ENCODE peak calls at places on chromosome 21, in four cellular contexts. O is mesendoderm, E is IMR-90, P is H1. Q is an unnamed sample.

GRCh38 chr21:14056771-14057191 is 154.0 kb downstream of the LIPI start:
- DNase-seq in O (no peak), E (no peak), P (no peak), Q (peak; percentile 23)

GRCh38 chr21:21714396-21714795 is 716.2 kb downstream of the NCAM2 start:
- DNase-seq in O (peak; percentile 7), E (peak; percentile 82), P (no peak), Q (no peak)

GRCh38 chr21:41396452-41397107 is 29.5 kb upstream of the MX1 start:
- DNase-seq in O (peak; percentile 59), E (no peak), P (no peak), Q (peak; percentile 36)

GRCh38 chr21:18030248-18030647 is 211.1 kb upstream of the C21orf91 start:
- DNase-seq in O (no peak), E (no peak), P (no peak), Q (no peak)

GRCh38 chr21:25845729-25846256 is 111.0 kb downstream of the GABPA start:
- DNase-seq in O (no peak), E (peak; percentile 14), P (no peak), Q (no peak)

GRCh38 chr21:14952916-14953315 is 111.9 kb downstream of the NRIP1 start:
- DNase-seq in O (peak; percentile 4), E (no peak), P (no peak), Q (no peak)

GRCh38 chr21:25980710-25981109 is 189.9 kb downstream of the APP start:
- DNase-seq in O (no peak), E (no peak), P (no peak), Q (no peak)

GRCh38 chr21:26732442-26733221 is 112.6 kb downstream of the ADAMTS1 start:
- DNase-seq in O (peak; percentile 89), E (peak; percentile 57), P (peak; percentile 80), Q (peak; percentile 73)

GRCh38 chr21:36125513-36126121 is 9.3 kb upstream of the CBR3 start:
- DNase-seq in O (peak; percentile 46), E (peak; percentile 70), P (peak; percentile 71), Q (no peak)

GRCh38 chr21:25025596-25025995 is 581.7 kb downstream of the MRPL39 start:
- DNase-seq in O (no peak), E (no peak), P (no peak), Q (no peak)

GRCh38 chr21:41232055-41232454 is 64.1 kb downstream of the BACE2 start:
- DNase-seq in O (no peak), E (no peak), P (no peak), Q (no peak)

GRCh38 chr21:18970416-18970815 is 566.8 kb upstream of the TMPRSS15 start:
- DNase-seq in O (peak; percentile 60), E (no peak), P (no peak), Q (no peak)

GRCh38 chr21:25639922-25640670 is 1.0 kb downstream of the JAM2 start:
- DNase-seq in O (peak; percentile 41), E (no peak), P (peak; percentile 65), Q (peak; percentile 58)

GRCh38 chr21:15063821-15064575 is 802 bp downstream of the NRIP1 start:
- DNase-seq in O (peak; percentile 67), E (no peak), P (peak; percentile 72), Q (peak; percentile 46)

GRCh38 chr21:39972976-39973375 is 105.7 kb downstream of the PCP4 start:
- DNase-seq in O (no peak), E (no peak), P (no peak), Q (no peak)

GRCh38 chr21:42073140-42074099 is 2.3 kb downstream of the UMODL1 start:
- DNase-seq in O (no peak), E (no peak), P (no peak), Q (no peak)

GRCh38 chr21:22342855-22343254 is 1344.6 kb downstream of the NCAM2 start:
- DNase-seq in O (no peak), E (no peak), P (no peak), Q (no peak)

GRCh38 chr21:41778974-41779600 is 12.2 kb upstream of the RIPK4 start:
- DNase-seq in O (peak; percentile 72), E (no peak), P (no peak), Q (peak; percentile 75)

GRCh38 chr21:20030390-20030789 is 967.8 kb upstream of the NCAM2 start:
- DNase-seq in O (no peak), E (no peak), P (no peak), Q (no peak)

GRCh38 chr21:32726742-32727477 is 903 bp downstream of the SYNJ1 start:
- DNase-seq in O (peak; percentile 38), E (peak; percentile 18), P (no peak), Q (no peak)

GRCh38 chr21:33424214-33424613 is 21.0 kb downstream of the IFNGR2 start:
- DNase-seq in O (no peak), E (no peak), P (no peak), Q (no peak)

GRCh38 chr21:45308211-45309068 is 20.7 kb upstream of the POFUT2 start:
- DNase-seq in O (no peak), E (peak; percentile 88), P (no peak), Q (no peak)
- H3K23ac ChIP-seq in O (no peak overlapping the region), E (peak overlapping the region; percentile 63), P (no peak overlapping the region), Q (no peak overlapping the region)

GRCh38 chr21:34913786-34914185 is 135.3 kb downstream of the RUNX1 start:
- DNase-seq in O (no peak), E (peak; percentile 31), P (no peak), Q (no peak)
- H2BK120ac ChIP-seq in O (no peak overlapping the region), E (peak overlapping the region; percentile 100), P (no peak overlapping the region), Q (no peak overlapping the region)

GRCh38 chr21:37341254-37341960 is 25.2 kb upstream of the DYRK1A start:
- DNase-seq in O (no peak), E (peak; percentile 10), P (no peak), Q (no peak)
- H4K5ac ChIP-seq in O (no peak overlapping the region), E (no peak overlapping the region), P (no peak overlapping the region), Q (no peak overlapping the region)

GRCh38 chr21:44907225-44907965 is 13.3 kb downstream of the ITGB2 start:
- DNase-seq in O (peak; percentile 56), E (no peak), P (no peak), Q (no peak)
- H3K23ac ChIP-seq in O (no peak overlapping the region), E (no peak overlapping the region), P (no peak overlapping the region), Q (no peak overlapping the region)

GRCh38 chr21:38948377-38948776 is 142.6 kb downstream of the ETS2 start:
- DNase-seq in O (no peak), E (peak; percentile 52), P (no peak), Q (no peak)
- H2BK120ac ChIP-seq in O (no peak overlapping the region), E (no peak overlapping the region), P (no peak overlapping the region), Q (no peak overlapping the region)

GRCh38 chr21:16891821-16892220 is 621.0 kb upstream of the CXADR start:
- DNase-seq in O (peak; percentile 76), E (peak; percentile 60), P (no peak), Q (no peak)
- H4K5ac ChIP-seq in O (no peak overlapping the region), E (no peak overlapping the region), P (no peak overlapping the region), Q (no peak overlapping the region)

GRCh38 chr21:43343992-43344886 is 82.7 kb downstream of the SIK1 start:
- DNase-seq in O (no peak), E (no peak), P (no peak), Q (no peak)
- H3K23ac ChIP-seq in O (no peak overlapping the region), E (no peak overlapping the region), P (no peak overlapping the region), Q (no peak overlapping the region)

GRCh38 chr21:29177800-29178199 is 47.4 kb downstream of the MAP3K7CL start:
- DNase-seq in O (no peak), E (no peak), P (no peak), Q (no peak)

GRCh38 chr21:29181799-29182470 is 51.5 kb downstream of the MAP3K7CL start:
- DNase-seq in O (peak; percentile 23), E (peak; percentile 95), P (no peak), Q (no peak)

GRCh38 chr21:29178936-29179335 is 48.5 kb downstream of the MAP3K7CL start:
- DNase-seq in O (no peak), E (no peak), P (no peak), Q (no peak)

GRCh38 chr21:29176721-29177120 is 46.3 kb downstream of the MAP3K7CL start:
- DNase-seq in O (no peak), E (no peak), P (no peak), Q (no peak)

GRCh38 chr21:29179503-29179902 is 49.1 kb downstream of the MAP3K7CL start:
- DNase-seq in O (no peak), E (no peak), P (no peak), Q (no peak)
- H2BK120ac ChIP-seq in O (no peak overlapping the region), E (peak overlapping the region; percentile 26), P (no peak overlapping the region), Q (no peak overlapping the region)

GRCh38 chr21:31558839-31559367 is 100.6 kb upstream of the SOD1 start:
- DNase-seq in O (peak; percentile 99), E (peak; percentile 76), P (peak; percentile 94), Q (peak; percentile 97)
- H4K5ac ChIP-seq in O (no peak overlapping the region), E (no peak overlapping the region), P (no peak overlapping the region), Q (no peak overlapping the region)

Q was measured in H9.